ENCODE peak calls at places on chromosomes 5 and 9, in ten cellular contexts. J is sigmoid colon; V is endodermal cell; D is tibial nerve; F is CD4-positive, alpha-beta memory T cell; S is BE2C; P is neural progenitor cell; N is aorta; E is NT2/D1; C is HCT116. H is an unnamed sample. For H3K4me1, the result is how much of the 10 kb centered on the place peaks cover.

GRCh38 chr5:14347522-14347921 is 204.4 kb downstream of the TRIO start:
- DNase-seq in J (no peak), V (no peak), D (no peak), F (no peak), S (no peak), P (no peak), N (no peak), E (no peak), C (no peak), H (no peak)

GRCh38 chr9:132409828-132410528 is at the start of gene CFAP77:
- DNase-seq in J (peak), V (peak), D (no peak), F (peak), S (peak), P (peak), N (peak), E (no peak), C (peak), H (peak)

GRCh38 chr9:129595323-129595741 is 25.6 kb downstream of the C9orf50 start:
- DNase-seq in J (no peak), V (no peak), D (no peak), F (no peak), S (no peak), P (no peak), N (no peak), E (no peak), C (no peak), H (no peak)

GRCh38 chr5:113271753-113272454 is 162.9 kb downstream of the TSSK1B start:
- DNase-seq in J (no peak), V (no peak), D (no peak), F (no peak), S (no peak), P (no peak), N (no peak), E (no peak), C (no peak), H (no peak)

GRCh38 chr5:142984016-142984415 is 213.8 kb downstream of the ARHGAP26 start:
- DNase-seq in J (no peak), V (no peak), D (no peak), F (no peak), S (no peak), P (peak), N (no peak), E (no peak), C (no peak), H (no peak)

GRCh38 chr5:133848306-133848924 is 120.0 kb downstream of the C5orf15 start:
- DNase-seq in J (no peak), V (no peak), D (no peak), F (no peak), S (no peak), P (no peak), N (no peak), E (no peak), C (no peak), H (no peak)

GRCh38 chr9:91138760-91139159 is 223.0 kb downstream of the AUH start:
- DNase-seq in J (no peak), V (no peak), D (no peak), F (no peak), S (no peak), P (no peak), N (no peak), E (no peak), C (peak), H (no peak)

GRCh38 chr5:140591747-140592372 is 27.2 kb downstream of the SLC35A4 start:
- DNase-seq in J (no peak), V (no peak), D (no peak), F (no peak), S (no peak), P (no peak), N (no peak), E (no peak), C (no peak), H (no peak)

GRCh38 chr5:142783601-142784291 is 13.6 kb downstream of the ARHGAP26 start:
- DNase-seq in J (peak), V (peak), D (no peak), F (no peak), S (peak), P (peak), N (peak), E (no peak), C (no peak), H (peak)

GRCh38 chr5:77192444-77193050 is 17.9 kb upstream of the PDE8B start:
- DNase-seq in J (no peak), V (no peak), D (no peak), F (no peak), S (no peak), P (no peak), N (no peak), E (no peak), C (no peak), H (no peak)

GRCh38 chr9:31958572-31958971 is 425.9 kb upstream of the ACO1 start:
- DNase-seq in J (no peak), V (no peak), D (no peak), F (no peak), S (no peak), P (no peak), N (no peak), E (no peak), C (no peak), H (no peak)

GRCh38 chr9:93699650-93700049 is 123.3 kb downstream of the PHF2 start:
- DNase-seq in J (no peak), V (no peak), D (no peak), F (no peak), S (no peak), P (no peak), N (no peak), E (no peak), C (no peak), H (no peak)

GRCh38 chr5:109566361-109566760 is 123.4 kb upstream of the MAN2A1 start:
- DNase-seq in J (no peak), V (no peak), D (no peak), F (no peak), S (no peak), P (no peak), N (no peak), E (no peak), C (no peak), H (no peak)

GRCh38 chr5:73303139-73304079 is 130.4 kb downstream of the TMEM174 start:
- DNase-seq in J (no peak), V (peak), D (no peak), F (no peak), S (peak), P (peak), N (no peak), E (no peak), C (no peak), H (no peak)

GRCh38 chr5:89120719-89121118 is 237.7 kb upstream of the MEF2C start:
- DNase-seq in J (peak), V (no peak), D (peak), F (no peak), S (no peak), P (no peak), N (peak), E (no peak), C (no peak), H (no peak)

GRCh38 chr9:131670247-131670681 is 69.6 kb downstream of the RAPGEF1 start:
- DNase-seq in J (peak), V (no peak), D (peak), F (peak), S (no peak), P (no peak), N (peak), E (no peak), C (no peak), H (no peak)

GRCh38 chr5:163571755-163572154 is 66.3 kb downstream of the MAT2B start:
- DNase-seq in J (no peak), V (no peak), D (no peak), F (no peak), S (peak), P (no peak), N (no peak), E (no peak), C (no peak), H (no peak)

GRCh38 chr5:137833463-137833862 is 34.2 kb upstream of the MYOT start:
- DNase-seq in J (no peak), V (peak), D (no peak), F (no peak), S (no peak), P (no peak), N (no peak), E (no peak), C (peak), H (no peak)

GRCh38 chr5:107855171-107855570 is 184.4 kb upstream of the EFNA5 start:
- DNase-seq in J (no peak), V (no peak), D (no peak), F (no peak), S (no peak), P (peak), N (no peak), E (no peak), C (no peak), H (no peak)

GRCh38 chr5:11596185-11596584 is 308.1 kb downstream of the CTNND2 start:
- DNase-seq in J (no peak), V (no peak), D (no peak), F (no peak), S (no peak), P (no peak), N (no peak), E (no peak), C (no peak), H (no peak)

GRCh38 chr9:136043386-136044054 is 51.6 kb downstream of the NACC2 start:
- DNase-seq in J (peak), V (peak), D (no peak), F (no peak), S (no peak), P (no peak), N (no peak), E (no peak), C (no peak), H (no peak)
- H3K4me1 ChIP-seq in J (under half), V (under half), D (under half), F (under half), S (under half), P (under half), N (under half), E (under half), C (under half), H (under half)

DNA sequence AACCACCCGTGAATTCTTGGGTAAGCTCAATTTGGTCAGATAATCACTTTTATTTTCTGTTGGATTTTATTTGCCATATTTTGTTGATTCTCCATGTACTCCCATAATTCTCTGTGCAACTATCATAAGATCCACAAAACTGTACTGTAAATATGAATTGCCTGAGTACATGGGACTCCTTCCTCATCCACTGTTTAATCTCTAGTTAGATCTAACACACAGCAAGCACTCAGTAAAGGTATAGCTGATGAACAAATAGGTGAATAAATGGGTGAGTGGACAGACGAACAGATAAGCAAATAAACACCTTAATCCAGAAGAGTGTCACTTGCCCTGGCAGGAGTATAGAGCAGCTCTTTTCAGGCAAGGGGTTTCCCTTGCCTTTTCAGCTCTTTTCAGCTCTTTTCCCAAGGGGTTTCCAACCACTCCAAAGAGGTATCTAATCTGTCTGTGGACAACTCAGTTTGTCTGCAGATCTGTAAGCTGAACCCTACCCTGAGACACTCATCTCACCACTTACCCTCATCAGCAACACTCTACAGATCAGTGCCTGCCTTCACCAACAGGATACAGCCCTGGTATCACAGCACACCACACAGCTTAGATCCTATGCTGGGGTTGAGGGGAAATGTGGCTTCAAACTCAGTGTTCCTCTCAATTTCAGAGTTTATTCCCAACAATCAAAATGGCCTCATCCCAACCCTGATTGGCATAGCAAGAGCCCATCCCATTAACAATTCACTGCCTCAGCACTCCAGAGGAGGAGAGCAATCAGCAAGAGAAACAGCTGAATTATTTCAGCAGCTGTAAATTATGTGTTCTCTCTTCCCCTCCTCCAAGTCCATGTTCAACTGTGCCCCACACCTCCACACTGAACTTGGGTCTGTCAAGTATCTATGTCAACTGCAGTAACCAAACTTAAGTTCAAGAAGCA is 51.1 kb downstream of the SIL1 start:
- DNase-seq in J (no peak), V (no peak), D (no peak), F (no peak), S (no peak), P (no peak), N (no peak), E (no peak), C (no peak), H (no peak)
- H3K4me1 ChIP-seq in J (half or more), V (under half), D (under half), F (under half), S (under half), P (under half), N (under half), E (under half), C (under half), H (under half)

GRCh38 chr5:35835796-35836742 is 20.6 kb upstream of the IL7R start:
- DNase-seq in J (no peak), V (no peak), D (no peak), F (no peak), S (no peak), P (no peak), N (no peak), E (no peak), C (no peak), H (no peak)
- H3K4me1 ChIP-seq in J (under half), V (under half), D (under half), F (half or more), S (under half), P (under half), N (under half), E (under half), C (under half), H (under half)

DNA sequence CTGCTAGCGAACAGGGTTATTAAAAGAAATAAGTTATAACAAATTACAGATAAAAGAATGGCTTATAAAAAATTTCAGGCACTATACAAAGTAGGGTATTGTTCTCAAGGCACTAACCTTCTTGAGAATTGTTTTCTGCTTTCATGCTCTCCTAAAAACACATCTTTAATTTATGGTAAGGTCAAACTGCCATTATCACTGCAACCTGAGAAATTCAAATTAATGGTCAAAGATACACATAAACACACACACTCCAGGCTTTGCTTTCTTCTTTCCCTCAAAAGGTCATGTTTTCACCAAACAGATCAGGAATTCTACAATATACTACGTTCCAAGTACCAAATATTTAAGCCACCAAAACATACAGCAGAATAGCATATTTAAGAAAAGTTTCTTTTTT is 44.9 kb downstream of the ELAVL2 start:
- DNase-seq in J (no peak), V (no peak), D (no peak), F (no peak), S (no peak), P (no peak), N (no peak), E (no peak), C (no peak), H (no peak)
- H3K4me1 ChIP-seq in J (under half), V (under half), D (under half), F (under half), S (under half), P (under half), N (under half), E (under half), C (under half), H (under half)

GRCh38 chr9:114894206-114894605 is 36.2 kb downstream of the TNFSF8 start:
- DNase-seq in J (no peak), V (no peak), D (no peak), F (no peak), S (no peak), P (no peak), N (no peak), E (no peak), C (no peak), H (no peak)
- H3K4me1 ChIP-seq in J (under half), V (under half), D (under half), F (half or more), S (under half), P (under half), N (under half), E (under half), C (under half), H (under half)

GRCh38 chr9:121348321-121348720 is 21.7 kb downstream of the STOM start:
- DNase-seq in J (no peak), V (no peak), D (no peak), F (no peak), S (no peak), P (no peak), N (no peak), E (no peak), C (no peak), H (no peak)

GRCh38 chr9:121350993-121351561 is 19.0 kb downstream of the STOM start:
- DNase-seq in J (peak), V (no peak), D (peak), F (no peak), S (peak), P (no peak), N (peak), E (no peak), C (peak), H (peak)

GRCh38 chr9:121345070-121345469 is 25.0 kb downstream of the STOM start:
- DNase-seq in J (no peak), V (no peak), D (no peak), F (no peak), S (no peak), P (no peak), N (no peak), E (no peak), C (no peak), H (no peak)

GRCh38 chr9:121353246-121353975 is 16.6 kb downstream of the STOM start:
- DNase-seq in J (no peak), V (no peak), D (no peak), F (peak), S (no peak), P (no peak), N (no peak), E (no peak), C (no peak), H (no peak)

GRCh38 chr9:121349009-121349408 is 21.0 kb downstream of the STOM start:
- DNase-seq in J (no peak), V (no peak), D (no peak), F (no peak), S (no peak), P (no peak), N (no peak), E (no peak), C (no peak), H (no peak)
- H3K4me1 ChIP-seq in J (half or more), V (under half), D (under half), F (under half), S (under half), P (under half), N (under half), E (under half), C (under half), H (half or more)

H was measured in psoas muscle.